ENCODE peak calls at places on chromosome 2, in five cellular contexts. One of them, this sample, is unnamed.

GRCh38 chr2:133072837-133073694 is 403.1 kb upstream of the LYPD1 start:
- DNase-seq in heart left ventricle: no peak
- DNase-seq in transverse colon: no peak
- DNase-seq in NB4: no peak
- DNase-seq in thyroid gland: no peak
- DNase-seq in this sample: peak; percentile 4

GRCh38 chr2:85907671-85908157 is 18.9 kb upstream of the ST3GAL5 start:
- DNase-seq in heart left ventricle: no peak
- DNase-seq in transverse colon: no peak
- DNase-seq in NB4: no peak
- DNase-seq in thyroid gland: no peak
- DNase-seq in this sample: peak; percentile 48

GRCh38 chr2:128302011-128302743 is 16.5 kb downstream of the HS6ST1 start:
- DNase-seq in heart left ventricle: no peak
- DNase-seq in transverse colon: no peak
- DNase-seq in NB4: no peak
- DNase-seq in thyroid gland: no peak
- DNase-seq in this sample: no peak

GRCh38 chr2:65024149-65024829 is 31.9 kb upstream of the CEP68 start:
- DNase-seq in heart left ventricle: no peak
- DNase-seq in transverse colon: no peak
- DNase-seq in NB4: peak; percentile 71
- DNase-seq in thyroid gland: no peak
- DNase-seq in this sample: no peak

GRCh38 chr2:240239325-240239724 is 98.9 kb upstream of the OTOS start:
- DNase-seq in heart left ventricle: no peak
- DNase-seq in transverse colon: no peak
- DNase-seq in NB4: no peak
- DNase-seq in thyroid gland: no peak
- DNase-seq in this sample: no peak

GRCh38 chr2:195658541-195658890 is 1.5 kb downstream of the SLC39A10 start:
- DNase-seq in heart left ventricle: no peak
- DNase-seq in transverse colon: no peak
- DNase-seq in NB4: peak; percentile 64
- DNase-seq in thyroid gland: no peak
- DNase-seq in this sample: peak; percentile 61

GRCh38 chr2:100053087-100053486 is 89.3 kb downstream of the AFF3 start:
- DNase-seq in heart left ventricle: no peak
- DNase-seq in transverse colon: no peak
- DNase-seq in NB4: no peak
- DNase-seq in thyroid gland: no peak
- DNase-seq in this sample: no peak

GRCh38 chr2:238702691-238703415 is 145.0 kb upstream of the TWIST2 start:
- DNase-seq in heart left ventricle: no peak
- DNase-seq in transverse colon: no peak
- DNase-seq in NB4: no peak
- DNase-seq in thyroid gland: no peak
- DNase-seq in this sample: no peak

GRCh38 chr2:193627187-193627917 is 1432.6 kb upstream of the TMEFF2 start:
- DNase-seq in heart left ventricle: no peak
- DNase-seq in transverse colon: peak; percentile 46
- DNase-seq in NB4: no peak
- DNase-seq in thyroid gland: no peak
- DNase-seq in this sample: no peak

GRCh38 chr2:188145885-188146284 is 145.8 kb upstream of the GULP1 start:
- DNase-seq in heart left ventricle: no peak
- DNase-seq in transverse colon: no peak
- DNase-seq in NB4: no peak
- DNase-seq in thyroid gland: no peak
- DNase-seq in this sample: no peak

GRCh38 chr2:127406454-127406853 is 11.8 kb upstream of the PROC start:
- DNase-seq in heart left ventricle: no peak
- DNase-seq in transverse colon: no peak
- DNase-seq in NB4: no peak
- DNase-seq in thyroid gland: no peak
- DNase-seq in this sample: no peak

GRCh38 chr2:109382236-109382930 is 231.4 kb downstream of the SEPTIN10 start:
- DNase-seq in heart left ventricle: no peak
- DNase-seq in transverse colon: no peak
- DNase-seq in NB4: no peak
- DNase-seq in thyroid gland: no peak
- DNase-seq in this sample: no peak

GRCh38 chr2:152542995-152543481 is 174.2 kb downstream of the PRPF40A start:
- DNase-seq in heart left ventricle: no peak
- DNase-seq in transverse colon: no peak
- DNase-seq in NB4: no peak
- DNase-seq in thyroid gland: peak; percentile 63
- DNase-seq in this sample: no peak

GRCh38 chr2:51000849-51001617 is 30.9 kb downstream of the NRXN1 start:
- DNase-seq in heart left ventricle: no peak
- DNase-seq in transverse colon: no peak
- DNase-seq in NB4: no peak
- DNase-seq in thyroid gland: no peak
- DNase-seq in this sample: no peak

GRCh38 chr2:10497797-10498251 is 49.7 kb upstream of the ODC1 start:
- DNase-seq in heart left ventricle: no peak
- DNase-seq in transverse colon: peak; percentile 86
- DNase-seq in NB4: peak; percentile 96
- DNase-seq in thyroid gland: no peak
- DNase-seq in this sample: peak; percentile 76

GRCh38 chr2:238158807-238159539 is at the start of gene ERFE:
- DNase-seq in heart left ventricle: peak; percentile 70
- DNase-seq in transverse colon: peak; percentile 47
- DNase-seq in NB4: peak; percentile 82
- DNase-seq in thyroid gland: peak; percentile 49
- DNase-seq in this sample: no peak

GRCh38 chr2:172986040-172986439 is 89.6 kb upstream of the MAP3K20 start:
- DNase-seq in heart left ventricle: no peak
- DNase-seq in transverse colon: no peak
- DNase-seq in NB4: no peak
- DNase-seq in thyroid gland: no peak
- DNase-seq in this sample: no peak

GRCh38 chr2:161434127-161434526 is 18.0 kb downstream of the TBR1 start:
- DNase-seq in heart left ventricle: no peak
- DNase-seq in transverse colon: no peak
- DNase-seq in NB4: no peak
- DNase-seq in thyroid gland: no peak
- DNase-seq in this sample: no peak

GRCh38 chr2:237450108-237450507 is 36.1 kb upstream of the COL6A3 start:
- DNase-seq in heart left ventricle: no peak
- DNase-seq in transverse colon: no peak
- DNase-seq in NB4: no peak
- DNase-seq in thyroid gland: no peak
- DNase-seq in this sample: no peak

GRCh38 chr2:127145255-127145899 is 38.4 kb upstream of the BIN1 start:
- DNase-seq in heart left ventricle: no peak
- DNase-seq in transverse colon: no peak
- DNase-seq in NB4: no peak
- DNase-seq in thyroid gland: no peak
- DNase-seq in this sample: no peak

GRCh38 chr2:105037572-105038382 is at the start of gene MRPS9:
- DNase-seq in heart left ventricle: peak; percentile 99
- DNase-seq in transverse colon: peak; percentile 98
- DNase-seq in NB4: peak; percentile 98
- DNase-seq in thyroid gland: peak; percentile 99
- DNase-seq in this sample: peak; percentile 98
- TF ChIP-seq POLR2A in heart left ventricle: no peak
- TF ChIP-seq POLR2A in transverse colon: peak; percentile 64
- TF ChIP-seq POLR2A in NB4: peak; percentile 57
- TF ChIP-seq POLR2A in thyroid gland: peak; percentile 76
- TF ChIP-seq POLR2A in this sample: peak; percentile 50

GRCh38 chr2:136117909-136118818 is at the start of gene CXCR4:
- DNase-seq in heart left ventricle: peak; percentile 91
- DNase-seq in transverse colon: peak; percentile 83
- DNase-seq in NB4: peak; percentile 87
- DNase-seq in thyroid gland: peak; percentile 80
- DNase-seq in this sample: peak; percentile 39
- TF ChIP-seq POLR2A in heart left ventricle: no peak
- TF ChIP-seq POLR2A in transverse colon: peak; percentile 89
- TF ChIP-seq POLR2A in NB4: peak; percentile 98
- TF ChIP-seq POLR2A in thyroid gland: peak; percentile 73
- TF ChIP-seq POLR2A in this sample: peak; percentile 25

GRCh38 chr2:74130211-74130995 is 17.3 kb downstream of the BOLA3 start:
- DNase-seq in heart left ventricle: no peak
- DNase-seq in transverse colon: no peak
- DNase-seq in NB4: no peak
- DNase-seq in thyroid gland: no peak
- DNase-seq in this sample: no peak

GRCh38 chr2:74137651-74138050 is 10.1 kb downstream of the BOLA3 start:
- DNase-seq in heart left ventricle: no peak
- DNase-seq in transverse colon: no peak
- DNase-seq in NB4: no peak
- DNase-seq in thyroid gland: no peak
- DNase-seq in this sample: no peak

GRCh38 chr2:74128206-74128605 is 19.5 kb downstream of the BOLA3 start:
- DNase-seq in heart left ventricle: no peak
- DNase-seq in transverse colon: no peak
- DNase-seq in NB4: no peak
- DNase-seq in thyroid gland: no peak
- DNase-seq in this sample: no peak

GRCh38 chr2:74131901-74132300 is 15.8 kb downstream of the BOLA3 start:
- DNase-seq in heart left ventricle: no peak
- DNase-seq in transverse colon: no peak
- DNase-seq in NB4: no peak
- DNase-seq in thyroid gland: no peak
- DNase-seq in this sample: no peak
- TF ChIP-seq POLR2A in heart left ventricle: no peak
- TF ChIP-seq POLR2A in transverse colon: no peak
- TF ChIP-seq POLR2A in NB4: no peak
- TF ChIP-seq POLR2A in thyroid gland: no peak
- TF ChIP-seq POLR2A in this sample: no peak

GRCh38 chr2:150480971-150481830 is 6.3 kb downstream of the RND3 start:
- DNase-seq in heart left ventricle: no peak
- DNase-seq in transverse colon: no peak
- DNase-seq in NB4: no peak
- DNase-seq in thyroid gland: no peak
- DNase-seq in this sample: no peak

GRCh38 chr2:150483532-150483931 is 3.9 kb downstream of the RND3 start:
- DNase-seq in heart left ventricle: no peak
- DNase-seq in transverse colon: no peak
- DNase-seq in NB4: no peak
- DNase-seq in thyroid gland: no peak
- DNase-seq in this sample: no peak

GRCh38 chr2:150482667-150483260 is 4.7 kb downstream of the RND3 start:
- DNase-seq in heart left ventricle: no peak
- DNase-seq in transverse colon: no peak
- DNase-seq in NB4: no peak
- DNase-seq in thyroid gland: no peak
- DNase-seq in this sample: no peak

GRCh38 chr2:150480241-150480640 is 7.2 kb downstream of the RND3 start:
- DNase-seq in heart left ventricle: no peak
- DNase-seq in transverse colon: no peak
- DNase-seq in NB4: no peak
- DNase-seq in thyroid gland: no peak
- DNase-seq in this sample: no peak

GRCh38 chr2:150482111-150482510 is 5.4 kb downstream of the RND3 start:
- DNase-seq in heart left ventricle: no peak
- DNase-seq in transverse colon: no peak
- DNase-seq in NB4: no peak
- DNase-seq in thyroid gland: no peak
- DNase-seq in this sample: no peak
- TF ChIP-seq POLR2A in heart left ventricle: no peak
- TF ChIP-seq POLR2A in transverse colon: no peak
- TF ChIP-seq POLR2A in NB4: no peak
- TF ChIP-seq POLR2A in thyroid gland: no peak
- TF ChIP-seq POLR2A in this sample: no peak

DNA sequence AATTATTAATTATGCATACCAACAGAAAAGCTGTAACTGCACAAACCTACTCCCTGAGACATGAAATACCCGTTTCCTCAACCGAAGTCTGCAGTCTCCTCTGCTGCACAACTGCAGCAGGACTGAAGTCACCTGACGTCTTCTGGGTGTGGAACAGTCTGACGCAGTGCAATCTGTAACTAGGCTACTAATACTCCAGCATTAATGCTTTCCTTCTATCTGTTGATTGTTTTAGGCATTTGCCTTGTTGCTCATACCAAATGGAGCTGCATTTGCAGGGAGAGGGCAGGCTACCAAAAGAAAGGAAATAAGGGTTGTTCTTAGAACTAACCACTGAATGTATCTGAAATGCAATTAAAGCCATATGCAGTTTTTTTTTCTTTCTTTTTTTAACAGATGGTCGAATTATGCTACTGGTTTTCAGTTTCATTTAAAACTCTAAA is 40.1 kb downstream of the RTN4 start:
- DNase-seq in heart left ventricle: no peak
- DNase-seq in transverse colon: peak; percentile 75
- DNase-seq in NB4: no peak
- DNase-seq in thyroid gland: peak; percentile 61
- DNase-seq in this sample: peak; percentile 64
- TF ChIP-seq POLR2A in heart left ventricle: no peak
- TF ChIP-seq POLR2A in transverse colon: peak; percentile 85
- TF ChIP-seq POLR2A in NB4: no peak
- TF ChIP-seq POLR2A in thyroid gland: peak; percentile 59
- TF ChIP-seq POLR2A in this sample: peak; percentile 77

DNA sequence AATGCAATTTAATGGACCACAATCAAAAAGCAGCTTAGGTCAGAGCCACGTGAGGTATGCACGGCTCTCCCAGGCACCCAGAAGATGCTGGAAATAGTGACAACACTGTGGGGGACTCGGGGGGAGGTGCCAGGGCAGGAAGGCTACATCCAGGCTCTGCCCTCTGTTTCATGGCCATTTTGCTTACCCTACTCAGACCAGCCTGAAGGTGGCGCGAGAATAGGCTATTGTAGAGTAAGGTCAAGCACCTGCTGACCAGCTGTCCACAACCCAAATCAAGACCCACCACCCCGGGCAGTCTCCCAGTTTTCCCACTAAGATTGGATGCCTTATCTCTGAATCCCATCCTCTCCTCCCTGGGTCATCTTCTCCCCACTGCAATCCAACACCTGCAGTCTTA is 115.7 kb downstream of the VIT start:
- DNase-seq in heart left ventricle: no peak
- DNase-seq in transverse colon: no peak
- DNase-seq in NB4: peak; percentile 15
- DNase-seq in thyroid gland: no peak
- DNase-seq in this sample: no peak
- TF ChIP-seq POLR2A in heart left ventricle: no peak
- TF ChIP-seq POLR2A in transverse colon: no peak
- TF ChIP-seq POLR2A in NB4: no peak
- TF ChIP-seq POLR2A in thyroid gland: no peak
- TF ChIP-seq POLR2A in this sample: no peak

DNA sequence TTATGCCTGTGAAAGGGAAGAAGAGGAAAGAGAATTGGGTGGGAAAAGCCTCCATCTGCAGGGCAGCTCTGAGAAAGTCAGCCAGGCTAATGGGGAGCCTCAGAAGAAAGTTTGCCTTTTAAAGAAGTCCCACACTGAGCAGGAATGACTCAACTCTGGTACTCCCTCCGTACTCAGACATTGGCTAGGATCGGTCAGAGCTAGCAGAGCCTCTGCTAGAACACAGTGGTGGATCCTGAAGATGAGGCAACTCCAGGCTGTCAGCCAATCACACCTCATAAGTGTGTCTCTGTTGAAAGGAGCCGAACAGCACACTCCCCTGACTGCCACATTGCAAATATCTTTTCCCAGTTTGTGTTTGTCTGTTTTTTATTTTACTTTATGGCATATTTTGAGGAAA is 96.9 kb downstream of the HNRNPLL start:
- DNase-seq in heart left ventricle: no peak
- DNase-seq in transverse colon: peak; percentile 44
- DNase-seq in NB4: peak; percentile 42
- DNase-seq in thyroid gland: peak; percentile 47
- DNase-seq in this sample: peak; percentile 35
- TF ChIP-seq POLR2A in heart left ventricle: no peak
- TF ChIP-seq POLR2A in transverse colon: no peak
- TF ChIP-seq POLR2A in NB4: no peak
- TF ChIP-seq POLR2A in thyroid gland: no peak
- TF ChIP-seq POLR2A in this sample: no peak

This sample was measured in prostate gland.